ENCODE peak calls at places on chromosomes 4 and X, in eight cellular contexts. I is breast epithelium; O is pancreas; Y is heart right ventricle; J is CD4-positive, alpha-beta T cell; W is endothelial cell of umbilical vein; A is RWPE1; D is left ventricle myocardium inferior. H is an unnamed sample.
A peak's percentile ranks its signal among the peaks of the same experiment; 100 is the strongest.

GRCh38 chrX:3599787-3600465 is 113.5 kb downstream of the PRKX start:
- DNase-seq in J (no peak), I (no peak), D (no peak), Y (no peak), O (no peak), A (no peak), W (no peak), H (no peak)

GRCh38 chr4:28167411-28167810 is 1306.8 kb downstream of the STIM2 start:
- DNase-seq in D (no peak), O (no peak), I (no peak), J (no peak), W (no peak), A (peak; percentile 7), Y (no peak), H (no peak)

GRCh38 chrX:129748265-129748664 is 9.5 kb downstream of the XPNPEP2 start:
- DNase-seq in D (no peak), W (no peak), A (no peak), O (no peak), Y (no peak), I (no peak), J (no peak), H (no peak)

GRCh38 chr4:102707150-102707549 is 53.6 kb downstream of the MANBA start:
- DNase-seq in Y (no peak), I (no peak), D (no peak), J (no peak), A (no peak), W (no peak), O (no peak), H (no peak)

GRCh38 chr4:152415980-152416379 is 119.9 kb downstream of the FBXW7 start:
- DNase-seq in A (peak; percentile 17), I (no peak), W (no peak), Y (no peak), D (no peak), O (no peak), J (no peak), H (no peak)

GRCh38 chr4:39495446-39496208 is 31.6 kb downstream of the UGDH start:
- DNase-seq in J (no peak), D (no peak), W (no peak), Y (no peak), O (no peak), A (peak; percentile 55), I (no peak), H (no peak)

GRCh38 chrX:46837543-46838481 is 969 bp downstream of the RP2 start:
- DNase-seq in W (peak; percentile 43), Y (no peak), I (no peak), D (no peak), A (peak; percentile 26), J (no peak), O (no peak), H (no peak)

GRCh38 chrX:97639526-97639925 is 755.8 kb downstream of the RPA4 start:
- DNase-seq in Y (no peak), I (no peak), A (no peak), J (no peak), O (no peak), W (no peak), D (no peak), H (no peak)

GRCh38 chr4:182531555-182532162 is 288.5 kb downstream of the TENM3 start:
- DNase-seq in I (no peak), Y (no peak), J (no peak), O (no peak), A (no peak), W (no peak), D (no peak), H (no peak)

GRCh38 chrX:22060451-22060940 is 28.4 kb downstream of the PHEX start:
- DNase-seq in A (peak; percentile 50), O (no peak), J (no peak), D (no peak), W (peak; percentile 6), I (no peak), Y (no peak), H (no peak)

GRCh38 chrX:13373807-13374187 is 53.9 kb upstream of the ATXN3L start:
- DNase-seq in D (no peak), I (no peak), J (no peak), W (peak; percentile 21), A (peak; percentile 3), Y (peak; percentile 5), O (no peak), H (no peak)

GRCh38 chrX:47831788-47832187 is 4.9 kb upstream of the ZNF81 start:
- DNase-seq in W (peak; percentile 31), O (peak; percentile 35), A (peak; percentile 40), I (no peak), J (peak; percentile 43), D (peak; percentile 18), Y (peak; percentile 12), H (peak; percentile 54)

GRCh38 chr4:112706840-112707207 is 69.9 kb downstream of the LARP7 start:
- DNase-seq in D (no peak), O (no peak), W (no peak), Y (no peak), J (no peak), A (no peak), I (no peak), H (no peak)

GRCh38 chr4:23212558-23212957 is 519.8 kb downstream of the GBA3 start:
- DNase-seq in D (no peak), I (no peak), A (no peak), J (no peak), O (no peak), Y (no peak), W (no peak), H (no peak)

GRCh38 chrX:106378616-106379015 is 210.5 kb downstream of the PWWP3B start:
- DNase-seq in O (no peak), D (no peak), A (no peak), W (no peak), Y (no peak), J (no peak), I (no peak), H (no peak)

GRCh38 chrX:132153166-132153565 is 25.3 kb upstream of the FRMD7 start:
- DNase-seq in I (no peak), W (no peak), Y (no peak), D (no peak), O (no peak), A (no peak), J (no peak), H (no peak)

GRCh38 chrX:119238557-119238956 is 2.5 kb downstream of the PGRMC1 start:
- DNase-seq in O (no peak), I (no peak), A (no peak), Y (no peak), W (no peak), D (no peak), J (no peak), H (no peak)

GRCh38 chr4:86661418-86661817 is 67.3 kb downstream of the PTPN13 start:
- DNase-seq in A (no peak), J (no peak), D (no peak), I (no peak), Y (no peak), W (no peak), O (no peak), H (no peak)

GRCh38 chr4:93814722-93815121 is 13.8 kb upstream of the ATOH1 start:
- DNase-seq in Y (peak; percentile 29), A (no peak), D (no peak), O (no peak), I (no peak), J (no peak), W (no peak), H (peak; percentile 47)

GRCh38 chrX:124042042-124042441 is 80.5 kb downstream of the STAG2 start:
- DNase-seq in W (no peak), J (no peak), O (no peak), Y (no peak), I (no peak), D (no peak), A (no peak), H (no peak)

GRCh38 chr4:187908079-187908501 is 87.5 kb upstream of the ZFP42 start:
- DNase-seq in W (no peak), Y (no peak), O (no peak), I (no peak), D (no peak), A (peak; percentile 68), J (no peak), H (no peak)

GRCh38 chrX:110403839-110404238 is 45.2 kb downstream of the RTL9 start:
- DNase-seq in J (no peak), D (no peak), W (no peak), O (no peak), I (no peak), A (no peak), Y (no peak), H (no peak)

GRCh38 chr4:7254736-7255487 is 62.6 kb downstream of the SORCS2 start:
- DNase-seq in O (no peak), I (no peak), Y (peak; percentile 25), D (peak; percentile 42), J (no peak), A (no peak), W (no peak), H (no peak)

GRCh38 chrX:153681175-153681574 is 6.6 kb upstream of the SLC6A8 start:
- DNase-seq in J (no peak), Y (no peak), D (no peak), W (no peak), A (no peak), I (no peak), O (no peak), H (no peak)

GRCh38 chr4:174120446-174121142 is 162.9 kb downstream of the FBXO8 start:
- DNase-seq in O (peak; percentile 24), W (peak; percentile 65), J (no peak), D (peak; percentile 60), I (no peak), Y (peak; percentile 67), A (peak; percentile 51), H (no peak)

GRCh38 chr4:82868572-82868971 is 22.4 kb downstream of the SEC31A start:
- DNase-seq in J (no peak), D (no peak), W (no peak), O (no peak), A (no peak), I (no peak), Y (no peak), H (no peak)
- H3K27ac ChIP-seq in J (no peak overlapping the region), D (no peak overlapping the region), W (no peak overlapping the region), O (no peak overlapping the region), A (peak overlapping the region; percentile 16), I (no peak overlapping the region), Y (no peak overlapping the region), H (no peak overlapping the region)

GRCh38 chr4:4384837-4385236 is 2.1 kb upstream of the NSG1 start:
- DNase-seq in D (no peak), I (no peak), A (no peak), O (no peak), Y (no peak), J (no peak), W (no peak), H (no peak)
- TF ChIP-seq CTCF in D (no peak), I (no peak), A (no peak), O (no peak), Y (no peak), J (peak; percentile 8), W (peak; percentile 44), H (no peak)

DNA sequence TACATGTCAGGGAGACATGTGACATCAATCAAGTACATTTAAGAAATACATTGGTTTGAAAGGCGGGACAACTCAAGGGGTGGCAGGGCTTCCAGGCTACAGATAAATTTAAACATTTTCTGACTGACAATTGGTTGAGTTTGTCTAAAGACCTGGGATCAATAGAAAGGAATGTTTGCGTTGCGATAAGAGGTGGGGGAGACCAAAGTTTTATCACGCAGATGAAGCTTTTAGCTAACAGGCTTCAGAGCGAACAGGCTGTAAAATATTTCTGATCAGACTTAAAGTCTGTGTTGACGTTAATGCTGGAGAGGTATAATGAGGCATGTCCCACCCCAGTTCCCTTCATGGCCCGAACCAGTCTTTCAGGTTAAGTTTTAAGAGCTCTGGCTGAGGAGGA is 346.7 kb upstream of the RASGEF1B start:
- DNase-seq in D (no peak), W (no peak), A (no peak), I (no peak), O (no peak), Y (no peak), J (no peak), H (no peak)
- H3K27ac ChIP-seq in D (no peak overlapping the region), W (no peak overlapping the region), A (no peak overlapping the region), I (no peak overlapping the region), O (no peak overlapping the region), Y (no peak overlapping the region), J (no peak overlapping the region), H (no peak overlapping the region)

GRCh38 chrX:40524423-40524822 is 56.3 kb upstream of the ATP6AP2 start:
- DNase-seq in O (no peak), W (no peak), J (no peak), I (no peak), A (no peak), D (no peak), Y (no peak), H (no peak)
- TF ChIP-seq CTCF in O (no peak), W (no peak), J (no peak), I (no peak), A (no peak), D (no peak), Y (no peak), H (no peak)

H was measured in lower lobe of right lung.